ENCODE peak calls at places on chromosome 13, in four cellular contexts. T is fibroblast of lung, X is upper lobe of left lung, J is mesendoderm. Z is an unnamed sample. For H3K36me3, the result is how much of the 10 kb centered on the place peaks cover.

GRCh38 chr13:39415403-39415802 is 187.6 kb downstream of the LHFPL6 start:
- DNase-seq in J (peak), T (peak), X (peak), Z (peak)

GRCh38 chr13:95698047-95698749 is 21.3 kb downstream of the DNAJC3 start:
- DNase-seq in T (no peak), J (peak), X (no peak), Z (peak)

GRCh38 chr13:50731400-50731799 is 112.1 kb downstream of the DLEU7 start:
- DNase-seq in X (no peak), J (no peak), T (peak), Z (no peak)

GRCh38 chr13:48235100-48235813 is 2.3 kb downstream of the ITM2B start:
- DNase-seq in T (peak), J (peak), X (peak), Z (peak)

GRCh38 chr13:28339419-28339818 is 155.5 kb downstream of the FLT1 start:
- DNase-seq in J (no peak), X (no peak), T (peak), Z (no peak)

GRCh38 chr13:51674276-51674675 is 90.0 kb downstream of the WDFY2 start:
- DNase-seq in X (peak), J (peak), T (no peak), Z (peak)

GRCh38 chr13:54029226-54029625 is 1000.6 kb downstream of the OLFM4 start:
- DNase-seq in J (peak), T (peak), X (no peak), Z (peak)

GRCh38 chr13:51729853-51730553 is 74.0 kb downstream of the DHRS12 start:
- DNase-seq in J (peak), X (no peak), T (peak), Z (no peak)

GRCh38 chr13:101398191-101398590 is 18.1 kb downstream of the NALCN start:
- DNase-seq in J (no peak), X (no peak), T (peak), Z (no peak)

GRCh38 chr13:30673669-30674521 is 56.2 kb downstream of the USPL1 start:
- DNase-seq in J (peak), X (peak), T (peak), Z (peak)

GRCh38 chr13:41054212-41054877 is 7.0 kb upstream of the WBP4 start:
- DNase-seq in T (peak), J (peak), X (no peak), Z (peak)

GRCh38 chr13:82749551-82749950 is 1132.7 kb downstream of the SLITRK1 start:
- DNase-seq in T (peak), X (no peak), J (no peak), Z (no peak)

GRCh38 chr13:26534036-26534726 is 23.3 kb upstream of the WASF3 start:
- DNase-seq in X (no peak), T (no peak), J (no peak), Z (no peak)

GRCh38 chr13:77031869-77032268 is 4.9 kb upstream of the FBXL3 start:
- DNase-seq in T (no peak), J (no peak), X (no peak), Z (no peak)

GRCh38 chr13:54536112-54536511 is 1507.5 kb downstream of the OLFM4 start:
- DNase-seq in X (no peak), T (no peak), J (peak), Z (peak)

DNA sequence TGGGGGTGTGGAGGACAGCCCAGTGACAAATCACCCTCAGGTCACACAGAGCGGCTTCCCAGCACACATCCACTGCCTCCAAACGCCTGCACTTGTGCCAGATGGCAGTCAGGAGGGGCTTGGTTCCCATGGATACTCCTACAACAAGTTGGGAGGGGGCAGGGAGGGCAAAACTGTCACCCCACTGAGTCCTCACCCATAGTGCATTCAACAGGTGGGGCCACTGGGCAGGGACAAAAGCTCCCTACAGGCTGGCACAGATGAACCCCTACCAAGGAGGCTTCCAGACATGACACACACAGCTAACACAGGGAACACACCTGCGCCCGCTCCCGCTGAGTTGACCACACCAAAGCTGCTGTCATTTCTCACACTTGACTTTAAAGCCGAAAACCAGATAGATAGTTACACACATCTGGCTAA is 120.5 kb downstream of the STK24 start:
- DNase-seq in X (no peak), T (no peak), J (no peak), Z (no peak)
- H3K36me3 ChIP-seq in X (half or more), T (under half), J (under half), Z (under half)

DNA sequence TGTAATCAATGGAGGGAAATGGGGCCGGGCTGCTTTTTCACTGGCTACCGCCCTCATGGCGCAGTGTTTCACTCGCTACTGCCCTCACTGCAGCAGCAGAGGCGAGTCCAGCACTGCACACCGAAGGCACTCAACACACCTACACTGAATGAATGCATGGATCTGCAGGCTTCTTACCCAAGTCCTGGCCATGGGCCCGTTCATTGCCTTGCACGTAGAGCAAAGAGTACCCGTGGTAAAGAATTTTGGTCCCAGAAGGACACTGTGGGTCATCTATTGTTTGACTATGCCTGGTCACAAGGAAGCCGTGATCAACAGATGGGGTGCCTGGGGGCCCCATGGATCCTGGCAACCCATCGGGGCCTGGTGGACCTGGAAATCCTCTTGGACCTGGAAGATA is 144.9 kb downstream of the COL4A1 start:
- DNase-seq in T (no peak), X (no peak), J (no peak), Z (no peak)
- H3K36me3 ChIP-seq in T (under half), X (half or more), J (under half), Z (under half)

GRCh38 chr13:18993884-18994660 is 187.6 kb downstream of the TUBA3C start:
- DNase-seq in T (no peak), J (no peak), X (no peak), Z (no peak)
- H3K36me3 ChIP-seq in T (under half), J (under half), X (under half), Z (under half)

GRCh38 chr13:46747031-46747820 is 49.7 kb downstream of the ESD start:
- DNase-seq in X (no peak), T (no peak), J (no peak), Z (no peak)
- H3K36me3 ChIP-seq in X (half or more), T (under half), J (under half), Z (under half)

GRCh38 chr13:113639661-113640262 is 18.2 kb downstream of the ATP4B start:
- DNase-seq in X (peak), J (no peak), T (no peak), Z (no peak)

GRCh38 chr13:113637262-113638160 is 20.5 kb downstream of the ATP4B start:
- DNase-seq in T (no peak), X (peak), J (no peak), Z (no peak)

GRCh38 chr13:113636266-113636963 is 21.6 kb downstream of the ATP4B start:
- DNase-seq in X (peak), J (no peak), T (no peak), Z (no peak)

GRCh38 chr13:113638806-113639205 is 19.2 kb downstream of the ATP4B start:
- DNase-seq in J (no peak), T (no peak), X (peak), Z (no peak)

DNA sequence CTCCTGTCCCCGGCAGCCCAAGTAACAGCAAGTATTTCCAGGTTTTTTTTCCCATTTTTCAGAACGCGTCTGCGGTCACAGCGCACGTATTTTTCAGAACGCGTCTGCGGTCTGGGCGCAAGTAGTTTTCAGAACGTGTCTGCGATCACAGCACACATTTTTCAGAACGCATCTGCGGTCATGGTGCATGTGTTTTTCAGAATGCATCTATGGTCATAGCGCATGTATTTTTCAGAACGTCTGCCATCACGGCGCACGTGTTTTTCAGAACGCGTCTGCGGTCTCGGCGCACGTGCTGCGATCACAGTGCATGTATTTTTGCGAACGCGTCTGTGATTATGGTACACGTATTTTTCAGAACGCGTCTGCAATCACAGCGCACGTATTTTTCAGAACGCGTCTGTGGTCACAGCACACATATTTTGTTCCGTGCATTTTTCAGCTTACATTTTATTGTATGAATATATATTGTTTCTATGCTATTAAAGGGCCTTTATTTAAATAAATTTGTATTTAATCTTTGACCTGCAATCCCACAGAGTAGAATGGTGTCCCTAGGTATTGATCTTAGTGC is 19.7 kb downstream of the ATP4B start:
- DNase-seq in T (no peak), J (no peak), X (peak), Z (no peak)
- H3K36me3 ChIP-seq in T (under half), J (under half), X (half or more), Z (under half)

GRCh38 chr13:45021250-45021649 is 31.9 kb downstream of the GPALPP1 start:
- DNase-seq in X (no peak), T (peak), J (no peak), Z (no peak)
- H3K36me3 ChIP-seq in X (half or more), T (under half), J (under half), Z (under half)

GRCh38 chr13:36992362-36992761 is 6.8 kb downstream of the ALG5 start:
- DNase-seq in T (no peak), X (no peak), J (no peak), Z (no peak)
- H3K36me3 ChIP-seq in T (under half), X (half or more), J (under half), Z (half or more)

DNA sequence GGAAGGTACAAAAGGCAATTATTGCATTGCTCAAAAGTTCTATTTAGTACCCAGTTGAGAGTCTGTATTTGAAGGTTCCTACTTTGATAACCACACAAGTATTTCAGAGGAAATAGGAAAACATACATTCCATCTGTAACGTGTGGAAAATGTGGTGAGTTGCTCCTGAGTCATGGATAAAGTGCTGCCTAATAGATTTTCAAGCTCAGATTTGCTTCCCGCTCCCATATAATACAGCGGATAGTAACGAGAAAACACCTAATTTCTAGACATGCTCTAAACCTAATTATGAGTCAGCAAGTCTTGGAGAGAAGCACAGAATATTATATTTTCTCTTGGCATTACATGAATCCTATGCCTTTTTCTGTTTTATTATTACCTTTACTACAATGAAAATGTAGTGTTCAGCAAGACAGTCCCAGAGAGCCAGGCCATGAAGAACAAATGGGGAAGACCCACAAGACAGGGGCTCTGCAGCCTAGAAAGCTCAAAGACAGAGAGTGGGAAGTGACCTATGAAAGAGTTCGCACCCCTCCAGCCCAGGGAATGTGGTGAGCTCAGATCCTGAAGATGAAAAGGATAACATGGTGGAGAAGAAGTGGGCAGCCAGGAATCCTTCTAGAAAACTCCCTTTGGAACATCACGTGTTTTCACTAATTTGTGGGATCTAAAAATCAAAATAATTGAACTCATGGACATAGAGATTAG is 116.1 kb downstream of the STARD13 start:
- DNase-seq in T (peak), X (no peak), J (peak), Z (no peak)
- H3K36me3 ChIP-seq in T (under half), X (under half), J (under half), Z (under half)

Z was measured in GM23338.